ENCODE peak calls at places on chromosome 17, in seven cellular contexts. U is uterus; O is CD8-positive, alpha-beta memory T cell; Q is MM.1S; Z is effector memory CD4-positive, alpha-beta T cell; W is GM12878; Y is A549. C is an unnamed sample.

GRCh38 chr17:68812876-68813584 is 142.2 kb downstream of the ABCA8 start:
- DNase-seq in W (no peak), Z (no peak), Q (no peak), O (no peak), U (no peak), Y (no peak), C (no peak)

GRCh38 chr17:2511138-2511461 is 588 bp downstream of the METTL16 start:
- DNase-seq in W (no peak), U (no peak), Z (no peak), Y (no peak), Q (no peak), O (no peak), C (no peak)

GRCh38 chr17:41812176-41813038 is at the start of gene FKBP10:
- DNase-seq in Z (no peak), W (no peak), Y (peak; percentile 94), Q (peak; percentile 38), U (peak; percentile 81), O (peak; percentile 66), C (peak; percentile 57)

GRCh38 chr17:1275962-1276736 is 3.3 kb upstream of the TRARG1 start:
- DNase-seq in Z (peak; percentile 48), W (no peak), Q (peak; percentile 31), U (peak; percentile 49), O (peak; percentile 80), Y (peak; percentile 79), C (peak; percentile 48)

GRCh38 chr17:73325527-73325842 is 13.7 kb upstream of the CDC42EP4 start:
- DNase-seq in Q (no peak), Z (no peak), O (no peak), W (no peak), U (peak; percentile 70), Y (no peak), C (peak; percentile 50)

GRCh38 chr17:37410357-37410756 is 3.7 kb downstream of the TADA2A start:
- DNase-seq in Y (no peak), Z (no peak), Q (no peak), U (no peak), O (no peak), W (no peak), C (no peak)

GRCh38 chr17:72788950-72789585 is 303.4 kb downstream of the SLC39A11 start:
- DNase-seq in U (no peak), Y (no peak), W (no peak), Q (no peak), Z (no peak), O (no peak), C (no peak)

GRCh38 chr17:40554646-40555295 is 10.5 kb downstream of the CCR7 start:
- DNase-seq in Q (no peak), O (no peak), W (no peak), Z (no peak), U (peak; percentile 22), Y (no peak), C (no peak)

GRCh38 chr17:40315678-40316570 is 6.9 kb downstream of the RARA start:
- DNase-seq in O (no peak), W (no peak), Z (no peak), U (peak; percentile 17), Y (no peak), Q (peak; percentile 27), C (no peak)

GRCh38 chr17:1082579-1082978 is 85.7 kb downstream of the TIMM22 start:
- DNase-seq in Z (no peak), O (no peak), Y (no peak), U (no peak), Q (no peak), W (no peak), C (no peak)

GRCh38 chr17:57579245-57579644 is 165.9 kb downstream of the CCDC182 start:
- DNase-seq in O (no peak), Y (no peak), Z (no peak), W (no peak), Q (no peak), U (no peak), C (no peak)

GRCh38 chr17:29958947-29959657 is 17.7 kb downstream of the EFCAB5 start:
- DNase-seq in Z (no peak), Y (no peak), W (no peak), O (no peak), Q (no peak), U (no peak), C (no peak)

GRCh38 chr17:39769974-39770587 is 32.3 kb downstream of the GRB7 start:
- DNase-seq in Q (peak; percentile 76), W (peak; percentile 84), Y (no peak), O (peak; percentile 83), U (no peak), Z (peak; percentile 65), C (no peak)

GRCh38 chr17:80219777-80220708 is at the start of the genes SGSH and SLC26A11:
- DNase-seq in O (peak; percentile 71), W (no peak), U (peak; percentile 77), Y (peak; percentile 99), Z (peak; percentile 34), Q (peak; percentile 59), C (peak; percentile 68)

GRCh38 chr17:80220709-80221215 is 535 bp downstream of the SLC26A11 start:
- DNase-seq in Z (peak; percentile 9), Y (peak; percentile 46), O (no peak), U (peak; percentile 36), Q (no peak), W (no peak), C (no peak)

GRCh38 chr17:80222376-80223141 is 2.3 kb downstream of the SLC26A11 start:
- DNase-seq in Y (no peak), U (no peak), O (no peak), Z (no peak), Q (no peak), W (no peak), C (no peak)

GRCh38 chr17:80223142-80223815 is 3.1 kb downstream of the SLC26A11 start:
- DNase-seq in U (no peak), Y (no peak), Z (no peak), O (no peak), Q (no peak), W (no peak), C (no peak)

DNA sequence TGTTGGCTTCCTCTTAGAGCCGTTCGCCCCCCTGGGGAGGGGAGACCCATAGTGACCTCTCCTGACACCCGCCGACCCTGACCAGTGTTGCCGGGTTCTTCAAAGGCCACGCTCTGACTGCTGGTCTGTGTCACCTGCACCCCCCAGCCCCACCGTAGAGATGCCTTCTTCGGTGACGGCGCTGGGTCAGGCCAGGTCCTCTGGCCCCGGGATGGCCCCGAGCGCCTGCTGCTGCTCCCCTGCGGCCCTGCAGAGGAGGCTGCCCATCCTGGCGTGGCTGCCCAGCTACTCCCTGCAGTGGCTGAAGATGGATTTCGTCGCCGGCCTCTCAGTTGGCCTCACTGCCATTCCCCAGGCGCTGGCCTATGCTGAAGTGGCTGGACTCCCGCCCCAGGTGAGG is 1.2 kb downstream of the SLC26A11 start:
- DNase-seq in W (no peak), Y (no peak), Z (no peak), O (no peak), U (no peak), Q (no peak), C (no peak)
- H3K4me3 ChIP-seq in W (no peak overlapping the region), Y (peak overlapping the region; percentile 77), Z (no peak overlapping the region), O (no peak overlapping the region), U (peak overlapping the region; percentile 99), Q (no peak overlapping the region), C (peak overlapping the region; percentile 67)

GRCh38 chr17:16617481-16618060 is 36.1 kb downstream of the ZNF624 start:
- DNase-seq in W (no peak), Z (no peak), O (no peak), Y (no peak), U (no peak), Q (no peak), C (no peak)
- H3K9me3 ChIP-seq in W (peaks cover 14% of the 10 kb centered on the region), Z (peaks cover 19% of the 10 kb centered on the region), O (peaks cover 17% of the 10 kb centered on the region), Y (peaks cover 97% of the 10 kb centered on the region), U (no peaks in the 10 kb centered on the region), Q (no peaks in the 10 kb centered on the region), C (peaks cover 60% of the 10 kb centered on the region)

GRCh38 chr17:75547091-75547490 is 21.6 kb downstream of the LLGL2 start:
- DNase-seq in W (no peak), Z (no peak), Y (no peak), U (no peak), O (no peak), Q (no peak), C (no peak)

GRCh38 chr17:75548839-75549238 is 23.3 kb downstream of the LLGL2 start:
- DNase-seq in U (no peak), Z (no peak), W (no peak), Y (no peak), O (no peak), Q (no peak), C (no peak)

GRCh38 chr17:75550139-75550465 is 24.6 kb downstream of the LLGL2 start:
- DNase-seq in Y (no peak), U (no peak), Z (no peak), O (no peak), Q (no peak), W (no peak), C (no peak)

GRCh38 chr17:75551276-75551675 is 25.8 kb downstream of the LLGL2 start:
- DNase-seq in W (no peak), Q (no peak), Y (no peak), U (no peak), O (no peak), Z (no peak), C (no peak)

DNA sequence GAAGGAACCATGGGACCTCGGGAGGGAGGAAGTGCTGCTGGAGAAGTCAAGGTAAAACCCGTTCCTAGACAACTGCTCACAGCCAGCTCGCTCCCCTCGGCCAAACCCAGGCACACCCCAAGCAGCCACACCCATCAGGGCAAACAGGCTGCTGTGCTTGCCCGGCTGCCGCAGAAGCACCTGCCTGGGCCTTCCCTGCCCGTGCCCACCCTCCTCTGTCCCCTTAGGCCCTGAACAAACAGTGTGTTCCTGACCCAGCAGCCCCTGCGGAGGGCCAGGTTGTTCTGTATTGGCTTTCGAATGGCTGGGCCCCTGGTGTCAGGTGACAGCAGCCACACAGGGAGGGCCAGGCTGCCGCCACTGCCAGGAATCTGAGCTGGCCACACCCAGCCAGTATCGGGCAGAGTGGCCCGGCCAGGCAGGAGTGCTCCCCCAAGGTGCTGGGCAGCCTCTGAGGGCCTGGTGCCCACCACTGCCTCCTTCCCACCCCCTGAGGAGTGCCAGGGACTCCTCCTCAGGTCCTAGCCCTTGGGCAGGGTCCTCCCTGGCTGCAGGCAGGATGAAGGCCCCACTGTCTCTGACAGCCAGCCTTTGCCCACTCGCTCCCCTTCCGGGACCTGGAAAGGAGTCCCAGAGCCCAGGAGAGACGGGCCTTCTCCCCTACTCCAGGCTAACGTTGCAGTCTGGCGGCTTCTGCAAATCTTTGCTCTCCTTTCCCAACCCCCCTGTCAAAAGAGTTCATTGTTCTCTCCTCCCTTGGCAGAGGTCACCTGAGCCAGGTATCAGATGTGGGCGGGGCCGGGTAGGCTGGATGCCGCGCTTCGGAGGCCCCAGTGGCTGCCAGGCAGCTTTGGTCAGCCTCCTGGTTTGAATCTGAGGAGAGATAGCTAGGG is 24.0 kb downstream of the LLGL2 start:
- DNase-seq in O (no peak), Y (peak; percentile 74), Q (no peak), U (no peak), W (no peak), Z (no peak), C (no peak)
- H3K4me3 ChIP-seq in O (no peak overlapping the region), Y (peak overlapping the region; percentile 2), Q (no peak overlapping the region), U (no peak overlapping the region), W (no peak overlapping the region), Z (no peak overlapping the region), C (no peak overlapping the region)

DNA sequence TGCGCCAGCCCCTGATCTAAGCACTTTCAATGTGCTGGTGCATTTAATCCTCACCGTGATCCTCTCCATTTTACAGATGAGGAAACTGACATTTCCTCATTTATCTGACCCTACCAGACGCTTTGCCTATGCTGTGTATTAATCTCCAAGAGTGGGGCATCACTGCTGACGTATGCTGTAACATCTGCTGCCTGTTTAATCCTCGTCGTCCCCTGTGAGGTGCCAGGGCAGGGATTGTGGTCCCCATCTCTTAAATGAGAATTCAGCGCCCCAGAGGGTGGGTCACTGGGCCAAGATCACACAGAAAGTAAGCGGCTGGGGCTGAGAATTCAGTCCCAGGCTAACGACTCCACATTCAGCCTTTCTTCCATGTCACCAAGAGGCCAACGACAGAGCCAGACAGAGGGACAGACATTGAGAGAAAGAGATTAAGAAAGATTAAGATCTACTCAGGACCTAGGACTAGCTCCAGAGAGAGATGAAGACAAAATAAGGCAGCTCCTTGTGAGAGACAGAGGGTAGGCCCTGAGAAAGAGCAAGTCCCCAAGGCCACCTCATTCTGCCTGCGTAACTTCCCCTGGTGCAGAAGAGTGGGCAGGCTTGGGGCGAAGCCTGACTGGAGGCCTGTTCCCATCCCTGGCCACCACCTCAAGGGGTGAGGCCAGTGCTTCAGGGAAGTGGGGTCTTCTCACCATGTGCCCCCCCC is 13.5 kb downstream of the CACNA1G start:
- DNase-seq in O (no peak), U (no peak), Z (no peak), Y (no peak), Q (no peak), W (no peak), C (no peak)
- H3K9me3 ChIP-seq in O (no peaks in the 10 kb centered on the region), U (no peaks in the 10 kb centered on the region), Z (no peaks in the 10 kb centered on the region), Y (no peaks in the 10 kb centered on the region), Q (no peaks in the 10 kb centered on the region), W (no peaks in the 10 kb centered on the region), C (no peaks in the 10 kb centered on the region)

C was measured in tibial nerve.